ENCODE peak calls at places on chromosomes 4 and X, in six cellular contexts. Q, I, W, F, K and G are unnamed samples.

GRCh38 chrX:46979340-46979739 is 67.1 kb downstream of the JADE3 start:
- DNase-seq in Q (no peak), K (no peak), W (no peak), F (no peak), I (no peak), G (no peak)

GRCh38 chr4:30103455-30103854 is 616.7 kb upstream of the PCDH7 start:
- DNase-seq in I (no peak), K (no peak), F (no peak), Q (no peak), W (no peak), G (no peak)

GRCh38 chrX:153471663-153472280 is 1.4 kb upstream of the HAUS7 start:
- DNase-seq in F (no peak), Q (no peak), W (no peak), I (no peak), K (no peak), G (no peak)

GRCh38 chr4:7970031-7970946 is 30.6 kb upstream of the AFAP1 start:
- DNase-seq in W (no peak), K (no peak), F (no peak), I (peak), Q (peak), G (peak)

GRCh38 chr4:122968227-122968812 is 45.9 kb upstream of the NUDT6 start:
- DNase-seq in F (no peak), K (no peak), I (no peak), Q (no peak), W (no peak), G (no peak)

GRCh38 chr4:136036744-136037143 is 1495.5 kb downstream of the PCDH18 start:
- DNase-seq in F (no peak), I (no peak), Q (no peak), K (no peak), W (no peak), G (no peak)

GRCh38 chr4:143335979-143336827 is 473 bp upstream of the GAB1 start:
- DNase-seq in K (peak), F (peak), Q (peak), W (no peak), I (peak), G (peak)

GRCh38 chr4:47287735-47288134 is 175.8 kb downstream of the COMMD8 start:
- DNase-seq in F (peak), I (no peak), K (no peak), W (peak), Q (no peak), G (no peak)

GRCh38 chr4:90137545-90137944 is 10.4 kb downstream of the CCSER1 start:
- DNase-seq in F (no peak), K (no peak), I (no peak), Q (peak), W (no peak), G (no peak)

GRCh38 chr4:166259081-166259480 is 386.0 kb downstream of the TLL1 start:
- DNase-seq in F (no peak), Q (no peak), W (no peak), I (no peak), K (no peak), G (no peak)

GRCh38 chr4:166257276-166257675 is 384.2 kb downstream of the TLL1 start:
- DNase-seq in Q (no peak), K (no peak), I (no peak), W (no peak), F (no peak), G (no peak)

GRCh38 chr4:166252487-166253402 is 379.7 kb downstream of the TLL1 start:
- DNase-seq in W (no peak), K (no peak), I (no peak), F (peak), Q (peak), G (no peak)

GRCh38 chr4:166257891-166258290 is 384.9 kb downstream of the TLL1 start:
- DNase-seq in W (no peak), F (no peak), Q (no peak), K (no peak), I (no peak), G (no peak)
- TF ChIP-seq TAF1 in W (no peak), F (no peak), Q (no peak), K (no peak), I (no peak), G (no peak)

DNA sequence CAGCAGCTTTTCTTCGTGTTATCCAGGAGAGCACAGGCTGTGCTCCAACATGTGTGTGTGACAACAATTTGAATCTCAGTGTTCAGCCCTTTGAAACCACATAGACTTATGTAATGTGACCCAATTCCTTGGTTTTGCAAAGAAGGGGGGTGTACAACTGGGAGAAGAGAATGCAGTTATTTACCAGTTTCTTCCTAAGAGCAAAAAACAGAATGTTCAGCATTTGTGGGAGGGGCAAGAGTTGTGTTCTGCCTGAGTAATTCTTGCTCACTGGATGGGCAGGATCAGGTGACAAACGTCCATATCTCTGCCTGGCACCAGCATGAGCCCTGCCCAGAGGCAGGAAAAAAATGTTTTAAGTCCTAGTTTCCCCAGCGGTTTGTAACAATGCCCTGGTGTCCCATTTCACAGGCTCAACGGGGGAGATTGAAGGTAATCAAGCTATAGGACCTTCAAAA is 72.0 kb downstream of the PRPS1 start:
- DNase-seq in W (no peak), Q (no peak), F (no peak), I (no peak), K (no peak), G (no peak)
- TF ChIP-seq POLR2A in W (no peak), Q (no peak), F (no peak), I (no peak), K (no peak), G (no peak)

GRCh38 chr4:5609265-5610007 is 98.9 kb downstream of the EVC2 start:
- DNase-seq in I (no peak), W (no peak), Q (no peak), K (no peak), F (no peak), G (no peak)
- TF ChIP-seq POLR2AphosphoS5 in I (no peak), W (no peak), Q (no peak), K (no peak), F (no peak), G (no peak)

DNA sequence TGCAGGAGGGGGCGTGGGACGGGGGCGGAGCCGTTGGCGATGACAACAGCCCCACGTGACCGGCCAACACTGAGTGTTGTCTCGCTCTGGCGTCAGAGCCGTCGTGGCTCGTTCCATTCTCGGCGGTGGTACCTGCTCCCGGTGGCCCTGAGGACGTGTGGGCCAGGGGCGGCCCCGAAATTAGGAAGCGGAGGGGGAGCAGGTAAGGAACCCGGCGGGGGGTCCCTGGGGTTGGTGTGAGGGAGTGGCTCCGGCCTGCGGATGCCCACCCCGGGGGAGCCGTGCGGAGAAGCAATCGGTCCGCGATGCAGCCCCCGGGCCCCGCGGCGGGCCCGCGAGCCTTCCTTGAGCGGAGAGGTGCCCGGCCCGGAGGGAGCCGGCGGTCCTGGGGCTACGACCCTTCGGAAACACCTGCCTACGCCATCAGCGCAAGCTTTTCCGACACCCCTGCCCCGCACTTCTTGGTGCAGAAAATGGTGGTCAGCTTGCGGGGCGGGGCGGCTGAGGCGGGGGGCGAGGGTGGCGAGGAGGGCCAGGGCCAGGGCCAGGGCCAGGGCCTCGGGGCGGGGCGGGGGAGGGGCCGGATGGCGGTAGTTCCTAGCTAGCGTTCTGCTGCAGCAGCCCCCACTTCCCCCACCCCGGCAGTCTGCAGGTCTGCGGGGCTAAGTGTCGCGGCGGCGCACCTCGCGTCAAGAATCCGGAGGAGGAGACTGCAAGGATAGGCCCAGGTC is at the start of gene BEX4:
- DNase-seq in Q (no peak), I (peak), K (peak), F (peak), W (no peak), G (peak)
- TF ChIP-seq TAF1 in Q (no peak), I (peak), K (peak), F (peak), W (peak), G (peak)

GRCh38 chrX:45806410-45807121 is 605.9 kb upstream of the DIPK2B start:
- DNase-seq in K (no peak), W (peak), I (peak), Q (no peak), F (no peak), G (no peak)
- TF ChIP-seq POLR2A in K (no peak), W (no peak), I (no peak), Q (no peak), F (no peak), G (no peak)

DNA sequence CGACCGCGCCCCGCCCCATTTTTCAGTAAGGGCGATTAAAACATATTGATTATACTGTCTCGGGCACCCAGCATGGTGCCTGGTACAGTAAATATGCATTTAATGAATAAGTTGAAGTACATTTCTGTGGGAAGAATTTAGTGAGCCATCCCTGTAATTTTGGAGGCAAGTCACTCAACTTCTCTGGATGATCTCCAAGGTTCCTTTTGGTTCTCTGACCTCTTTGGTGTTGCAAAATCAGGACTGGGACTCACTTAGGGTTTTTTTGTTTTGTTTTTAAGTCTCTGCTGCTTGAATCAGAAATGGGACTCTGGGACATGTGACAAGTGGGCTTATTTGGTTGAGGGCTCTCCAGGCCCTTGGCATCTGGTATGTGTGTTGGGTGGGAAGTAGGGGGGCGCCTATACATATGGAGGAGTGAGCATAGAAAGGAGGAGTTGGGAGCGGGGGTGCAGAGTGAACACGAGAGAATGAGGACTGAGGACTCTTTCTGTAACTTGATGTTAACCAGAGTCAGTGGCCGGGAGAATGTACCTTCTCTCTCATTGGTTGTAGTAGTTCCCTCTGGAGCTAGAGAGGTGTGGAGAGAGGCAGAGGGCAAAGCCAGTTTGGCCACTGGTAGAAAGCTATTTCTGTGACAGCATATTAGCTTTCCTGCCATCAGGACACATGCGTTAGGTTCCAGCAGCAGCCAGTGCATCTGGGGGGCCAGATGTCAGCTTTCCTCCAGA is 1.9 kb downstream of the ARHGAP10 start:
- DNase-seq in I (no peak), Q (no peak), W (no peak), K (no peak), F (no peak), G (no peak)
- TF ChIP-seq POLR2AphosphoS5 in I (no peak), Q (no peak), W (no peak), K (no peak), F (no peak), G (no peak)

GRCh38 chrX:69236641-69237040 is 71.4 kb upstream of the PJA1 start:
- DNase-seq in I (no peak), F (no peak), W (no peak), Q (no peak), K (no peak), G (no peak)

GRCh38 chrX:69237228-69237627 is 72.0 kb upstream of the PJA1 start:
- DNase-seq in Q (no peak), I (no peak), F (no peak), K (no peak), W (no peak), G (no peak)

GRCh38 chrX:69238960-69239231 is 73.6 kb upstream of the PJA1 start:
- DNase-seq in W (no peak), K (no peak), F (no peak), I (no peak), Q (no peak), G (no peak)

GRCh38 chrX:69234624-69235023 is 69.4 kb upstream of the PJA1 start:
- DNase-seq in Q (no peak), F (no peak), W (no peak), I (no peak), K (no peak), G (no peak)

DNA sequence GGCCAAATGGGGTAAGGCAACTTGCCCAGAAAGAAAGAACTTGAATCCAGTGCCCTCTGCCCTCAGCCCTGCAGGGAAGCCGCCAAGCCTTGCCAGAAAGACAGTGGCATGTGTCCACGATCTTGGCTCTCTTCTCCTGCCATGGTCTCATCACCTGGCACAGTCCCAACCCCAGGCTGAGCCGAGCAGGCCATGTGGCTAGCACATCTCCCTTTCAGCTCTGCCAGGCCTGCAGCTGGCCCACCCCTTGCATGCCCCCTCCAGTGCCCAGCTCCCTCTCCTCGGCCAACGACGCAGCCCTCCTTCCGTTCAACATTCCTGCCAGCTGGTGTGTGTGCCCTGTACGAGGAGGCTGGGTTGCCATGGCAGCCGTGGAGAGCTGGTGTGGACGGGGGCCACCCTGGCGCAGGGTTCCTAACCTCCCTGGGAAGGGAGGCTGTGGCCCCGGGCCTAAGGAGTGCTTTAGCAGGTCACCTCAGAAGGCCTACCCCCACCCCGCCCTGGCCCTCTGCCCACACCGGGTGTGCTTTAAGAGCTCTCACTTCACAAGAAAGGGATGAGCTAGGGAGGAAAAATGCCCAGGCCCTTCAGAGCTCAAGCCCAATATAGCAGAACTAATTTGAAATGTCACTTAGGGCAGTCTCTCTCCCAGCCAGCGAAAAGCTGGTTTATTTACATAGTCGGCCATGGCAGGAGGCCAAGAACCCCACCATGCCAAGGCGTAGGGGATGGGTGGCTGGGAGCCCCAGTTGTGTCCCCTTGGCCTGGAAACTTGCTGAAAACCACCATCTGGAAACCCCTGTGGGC is 73.1 kb upstream of the PJA1 start:
- DNase-seq in W (no peak), K (no peak), F (no peak), I (no peak), Q (no peak), G (no peak)
- TF ChIP-seq TAF1 in W (no peak), K (no peak), F (no peak), I (no peak), Q (no peak), G (no peak)

GRCh38 chr4:140152760-140153418 is 1.1 kb downstream of the MAML3 start:
- DNase-seq in W (no peak), I (peak), F (peak), K (no peak), Q (no peak), G (peak)
- TF ChIP-seq POLR2A in W (no peak), I (no peak), F (no peak), K (no peak), Q (no peak), G (no peak)

DNA sequence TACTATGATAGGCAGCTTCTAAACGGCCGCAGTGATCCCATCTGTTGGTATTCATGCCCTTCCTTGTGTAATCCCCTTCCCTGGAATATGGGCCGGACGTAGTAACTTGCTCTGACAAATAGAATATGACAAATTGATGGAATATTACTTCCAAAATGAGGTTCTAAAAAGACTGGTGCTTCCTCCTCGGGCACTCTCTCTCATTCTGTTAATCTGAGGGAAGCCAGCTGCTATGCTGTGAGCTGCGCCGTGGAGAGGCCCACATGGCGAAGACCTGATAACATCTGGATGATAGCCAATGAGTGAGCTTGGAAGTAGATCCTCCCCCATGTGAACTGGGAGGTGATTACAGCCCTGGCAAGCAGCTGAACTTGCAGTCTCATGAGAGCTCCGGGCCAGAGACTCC is 27.2 kb upstream of the SLC25A4 start:
- DNase-seq in I (no peak), W (no peak), K (no peak), F (peak), Q (peak), G (no peak)
- TF ChIP-seq POLR2AphosphoS5 in I (no peak), W (no peak), K (no peak), F (peak), Q (no peak), G (no peak)